ENCODE peak calls at places on chromosomes 13 and 19, in four cellular contexts. One of them, this sample, is unnamed.

GRCh38 chr13:73879346-73880020 is 254.7 kb downstream of the KLF12 start:
- DNase-seq in H9: no peak
- DNase-seq in neuronal stem cell: no peak
- DNase-seq in IMR-90: peak; percentile 16
- DNase-seq in this sample: peak; percentile 11

GRCh38 chr19:1843646-1844394 is 4.5 kb downstream of the REXO1 start:
- DNase-seq in H9: no peak
- DNase-seq in IMR-90: no peak
- DNase-seq in neuronal stem cell: no peak
- DNase-seq in this sample: no peak

GRCh38 chr19:4064073-4064550 is 2.6 kb downstream of the ZBTB7A start:
- DNase-seq in IMR-90: peak; percentile 37
- DNase-seq in H9: peak; percentile 42
- DNase-seq in neuronal stem cell: no peak
- DNase-seq in this sample: no peak

GRCh38 chr13:44810067-44810840 is 179.0 kb downstream of the NUFIP1 start:
- DNase-seq in H9: no peak
- DNase-seq in IMR-90: no peak
- DNase-seq in neuronal stem cell: no peak
- DNase-seq in this sample: no peak

GRCh38 chr19:2888739-2889224 is 11.9 kb upstream of the ZNF57 start:
- DNase-seq in H9: peak; percentile 31
- DNase-seq in IMR-90: no peak
- DNase-seq in neuronal stem cell: no peak
- DNase-seq in this sample: no peak

GRCh38 chr13:94550030-94550738 is 45.8 kb downstream of the TGDS start:
- DNase-seq in IMR-90: peak; percentile 52
- DNase-seq in neuronal stem cell: no peak
- DNase-seq in H9: no peak
- DNase-seq in this sample: no peak

GRCh38 chr13:100129605-100130004 is 40.7 kb downstream of the PCCA start:
- DNase-seq in H9: no peak
- DNase-seq in IMR-90: no peak
- DNase-seq in neuronal stem cell: no peak
- DNase-seq in this sample: no peak

GRCh38 chr13:95659500-95659899 is 15.0 kb upstream of the DZIP1 start:
- DNase-seq in IMR-90: no peak
- DNase-seq in neuronal stem cell: no peak
- DNase-seq in H9: no peak
- DNase-seq in this sample: no peak

GRCh38 chr13:108662528-108662927 is 33.1 kb downstream of the MYO16 start:
- DNase-seq in IMR-90: no peak
- DNase-seq in neuronal stem cell: no peak
- DNase-seq in H9: no peak
- DNase-seq in this sample: no peak

GRCh38 chr19:3984584-3984907 is 717 bp downstream of the EEF2 start:
- DNase-seq in IMR-90: no peak
- DNase-seq in neuronal stem cell: no peak
- DNase-seq in H9: no peak
- DNase-seq in this sample: no peak

GRCh38 chr19:49528211-49528771 is 488 bp downstream of the RCN3 start:
- DNase-seq in IMR-90: peak; percentile 30
- DNase-seq in H9: no peak
- DNase-seq in neuronal stem cell: no peak
- DNase-seq in this sample: peak; percentile 58

GRCh38 chr19:38848299-38849146 is 1.3 kb downstream of the HNRNPL start:
- DNase-seq in H9: no peak
- DNase-seq in neuronal stem cell: no peak
- DNase-seq in IMR-90: no peak
- DNase-seq in this sample: no peak

GRCh38 chr13:47005761-47006414 is 109.0 kb upstream of the HTR2A start:
- DNase-seq in IMR-90: peak; percentile 22
- DNase-seq in neuronal stem cell: no peak
- DNase-seq in H9: no peak
- DNase-seq in this sample: no peak

GRCh38 chr19:42281175-42282035 is 12.4 kb downstream of the CIC start:
- DNase-seq in IMR-90: peak; percentile 41
- DNase-seq in neuronal stem cell: peak; percentile 39
- DNase-seq in H9: peak; percentile 71
- DNase-seq in this sample: peak; percentile 52

GRCh38 chr13:75803175-75803611 is 167.1 kb downstream of the LMO7 start:
- DNase-seq in H9: peak; percentile 85
- DNase-seq in IMR-90: no peak
- DNase-seq in neuronal stem cell: no peak
- DNase-seq in this sample: no peak

GRCh38 chr13:56352901-56353300 is 787.8 kb upstream of the PRR20A start:
- DNase-seq in IMR-90: no peak
- DNase-seq in H9: no peak
- DNase-seq in neuronal stem cell: no peak
- DNase-seq in this sample: no peak

GRCh38 chr13:77136902-77137420 is 110.0 kb upstream of the FBXL3 start:
- DNase-seq in H9: no peak
- DNase-seq in neuronal stem cell: no peak
- DNase-seq in IMR-90: peak; percentile 95
- DNase-seq in this sample: peak; percentile 89

GRCh38 chr19:1016647-1017114 is 4.2 kb downstream of the TMEM259 start:
- DNase-seq in IMR-90: peak; percentile 77
- DNase-seq in H9: no peak
- DNase-seq in neuronal stem cell: no peak
- DNase-seq in this sample: peak; percentile 87

GRCh38 chr13:31053098-31053497 is 108.6 kb downstream of the HSPH1 start:
- DNase-seq in IMR-90: peak; percentile 37
- DNase-seq in neuronal stem cell: no peak
- DNase-seq in H9: no peak
- DNase-seq in this sample: peak; percentile 42

GRCh38 chr19:5719274-5719960 is 529 bp downstream of the LONP1 start:
- DNase-seq in H9: no peak
- DNase-seq in IMR-90: peak; percentile 13
- DNase-seq in neuronal stem cell: no peak
- DNase-seq in this sample: peak; percentile 61

GRCh38 chr13:44322928-44323327 is 50.7 kb upstream of the SERP2 start:
- DNase-seq in H9: no peak
- DNase-seq in IMR-90: no peak
- DNase-seq in neuronal stem cell: no peak
- DNase-seq in this sample: no peak

GRCh38 chr13:112923962-112924361 is 45.1 kb upstream of the MCF2L start:
- DNase-seq in neuronal stem cell: no peak
- DNase-seq in H9: no peak
- DNase-seq in IMR-90: no peak
- DNase-seq in this sample: no peak

GRCh38 chr19:54551293-54551692 is 22.3 kb upstream of the LILRA2 start:
- DNase-seq in neuronal stem cell: no peak
- DNase-seq in IMR-90: no peak
- DNase-seq in H9: no peak
- DNase-seq in this sample: no peak

GRCh38 chr13:54210397-54211050 is 1181.9 kb downstream of the OLFM4 start:
- DNase-seq in H9: no peak
- DNase-seq in neuronal stem cell: no peak
- DNase-seq in IMR-90: no peak
- DNase-seq in this sample: no peak

GRCh38 chr13:75830842-75831241 is 194.7 kb downstream of the LMO7 start:
- DNase-seq in H9: no peak
- DNase-seq in neuronal stem cell: no peak
- DNase-seq in IMR-90: peak; percentile 78
- DNase-seq in this sample: peak; percentile 46

GRCh38 chr13:52862358-52863206 is 14.1 kb upstream of the PCDH8 start:
- DNase-seq in neuronal stem cell: no peak
- DNase-seq in H9: peak; percentile 72
- DNase-seq in IMR-90: no peak
- DNase-seq in this sample: no peak

GRCh38 chr19:54186934-54187381 is 2.4 kb downstream of the MBOAT7 start:
- DNase-seq in neuronal stem cell: no peak
- DNase-seq in H9: peak; percentile 22
- DNase-seq in IMR-90: no peak
- DNase-seq in this sample: no peak

GRCh38 chr19:49129238-49129583 is 9.9 kb downstream of the PPFIA3 start:
- DNase-seq in H9: peak; percentile 92
- DNase-seq in IMR-90: no peak
- DNase-seq in neuronal stem cell: no peak
- DNase-seq in this sample: no peak

GRCh38 chr13:40984670-40985366 is 34.3 kb downstream of the ELF1 start:
- DNase-seq in IMR-90: no peak
- DNase-seq in neuronal stem cell: no peak
- DNase-seq in H9: no peak
- DNase-seq in this sample: peak; percentile 47

GRCh38 chr13:69947577-69947976 is 160.0 kb upstream of the ATXN8OS start:
- DNase-seq in H9: no peak
- DNase-seq in neuronal stem cell: no peak
- DNase-seq in IMR-90: no peak
- DNase-seq in this sample: no peak

GRCh38 chr13:46529509-46529908 is 23.5 kb upstream of the LRCH1 start:
- DNase-seq in IMR-90: no peak
- DNase-seq in neuronal stem cell: no peak
- DNase-seq in H9: no peak
- DNase-seq in this sample: no peak

GRCh38 chr13:112625698-112626097 is 37.7 kb upstream of the TUBGCP3 start:
- DNase-seq in neuronal stem cell: no peak
- DNase-seq in IMR-90: no peak
- DNase-seq in H9: no peak
- DNase-seq in this sample: no peak

GRCh38 chr13:32153056-32153455 is 121.5 kb downstream of the FRY start:
- DNase-seq in IMR-90: peak; percentile 88
- DNase-seq in H9: no peak
- DNase-seq in neuronal stem cell: no peak
- DNase-seq in this sample: peak; percentile 47

GRCh38 chr13:87331178-87331577 is 340.0 kb upstream of the SLITRK5 start:
- DNase-seq in IMR-90: no peak
- DNase-seq in H9: no peak
- DNase-seq in neuronal stem cell: no peak
- DNase-seq in this sample: peak; percentile 70

GRCh38 chr13:44140146-44140545 is 233.5 kb upstream of the SERP2 start:
- DNase-seq in neuronal stem cell: no peak
- DNase-seq in H9: peak; percentile 46
- DNase-seq in IMR-90: no peak
- DNase-seq in this sample: no peak

GRCh38 chr13:37326319-37326718 is 220.9 kb upstream of the CSNK1A1L start:
- DNase-seq in IMR-90: peak; percentile 37
- DNase-seq in H9: no peak
- DNase-seq in neuronal stem cell: no peak
- DNase-seq in this sample: peak; percentile 78

GRCh38 chr19:34502582-34503545 is 21.3 kb downstream of the WTIP start:
- DNase-seq in H9: no peak
- DNase-seq in neuronal stem cell: no peak
- DNase-seq in IMR-90: peak; percentile 33
- DNase-seq in this sample: peak; percentile 19

GRCh38 chr19:34499155-34499834 is 17.7 kb downstream of the WTIP start:
- DNase-seq in IMR-90: no peak
- DNase-seq in neuronal stem cell: no peak
- DNase-seq in H9: no peak
- DNase-seq in this sample: no peak

GRCh38 chr19:34503546-34504272 is 22.2 kb downstream of the WTIP start:
- DNase-seq in H9: no peak
- DNase-seq in IMR-90: no peak
- DNase-seq in neuronal stem cell: no peak
- DNase-seq in this sample: no peak

GRCh38 chr19:34500656-34501120 is 19.1 kb downstream of the WTIP start:
- DNase-seq in IMR-90: no peak
- DNase-seq in neuronal stem cell: no peak
- DNase-seq in H9: no peak
- DNase-seq in this sample: no peak

GRCh38 chr19:34501339-34502320 is 20.1 kb downstream of the WTIP start:
- DNase-seq in H9: peak; percentile 95
- DNase-seq in IMR-90: peak; percentile 86
- DNase-seq in neuronal stem cell: peak; percentile 87
- DNase-seq in this sample: peak; percentile 88
- H2BK15ac ChIP-seq in H9: no peak overlapping the region
- H2BK15ac ChIP-seq in IMR-90: no peak overlapping the region
- H2BK15ac ChIP-seq in neuronal stem cell: no peak overlapping the region
- H2BK15ac ChIP-seq in this sample: peak overlapping the region; percentile 3

GRCh38 chr19:13840751-13841338 is 36.1 kb upstream of the NANOS3 start:
- DNase-seq in neuronal stem cell: no peak
- DNase-seq in H9: no peak
- DNase-seq in IMR-90: no peak
- DNase-seq in this sample: no peak
- H3K4me2 ChIP-seq in neuronal stem cell: no peak overlapping the region
- H3K4me2 ChIP-seq in H9: no peak overlapping the region
- H3K4me2 ChIP-seq in IMR-90: peak overlapping the region; percentile 95
- H3K4me2 ChIP-seq in this sample: peak overlapping the region; percentile 93

GRCh38 chr19:16074488-16075365 is 1.6 kb upstream of the TPM4 start:
- DNase-seq in H9: no peak
- DNase-seq in IMR-90: no peak
- DNase-seq in neuronal stem cell: no peak
- DNase-seq in this sample: no peak
- H3K23ac ChIP-seq in H9: no peak overlapping the region
- H3K23ac ChIP-seq in IMR-90: peak overlapping the region; percentile 86
- H3K23ac ChIP-seq in neuronal stem cell: no peak overlapping the region
- H3K23ac ChIP-seq in this sample: no peak overlapping the region

GRCh38 chr19:50562329-50562728 is 5.9 kb downstream of the LRRC4B start:
- DNase-seq in IMR-90: no peak
- DNase-seq in H9: no peak
- DNase-seq in neuronal stem cell: no peak
- DNase-seq in this sample: no peak
- H2BK15ac ChIP-seq in IMR-90: no peak overlapping the region
- H2BK15ac ChIP-seq in H9: no peak overlapping the region
- H2BK15ac ChIP-seq in neuronal stem cell: no peak overlapping the region
- H2BK15ac ChIP-seq in this sample: no peak overlapping the region

DNA sequence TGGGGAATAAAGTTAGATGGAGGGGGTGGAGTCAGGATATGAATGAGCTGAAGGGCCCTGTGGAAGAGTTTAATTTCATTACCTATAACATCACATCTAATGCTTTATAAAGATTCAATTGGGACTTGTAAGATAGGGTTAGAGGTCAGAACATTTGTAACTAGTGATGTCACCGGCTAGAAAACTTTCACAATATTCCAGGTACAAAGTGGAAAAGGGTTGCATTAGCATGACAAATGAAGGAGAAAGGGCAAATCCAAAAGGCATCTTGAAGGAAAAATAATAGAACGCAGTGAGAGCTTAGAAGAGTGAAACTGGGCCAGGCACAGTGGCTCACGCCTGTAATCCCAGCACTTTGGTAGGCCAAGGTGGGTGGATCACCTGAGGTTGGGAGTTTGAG is 7.6 kb downstream of the MBNL2 start:
- DNase-seq in neuronal stem cell: no peak
- DNase-seq in H9: no peak
- DNase-seq in IMR-90: no peak
- DNase-seq in this sample: no peak
- H3K4me2 ChIP-seq in neuronal stem cell: no peak overlapping the region
- H3K4me2 ChIP-seq in H9: no peak overlapping the region
- H3K4me2 ChIP-seq in IMR-90: no peak overlapping the region
- H3K4me2 ChIP-seq in this sample: no peak overlapping the region

GRCh38 chr13:35599385-35599784 is 122.9 kb upstream of the MAB21L1 start:
- DNase-seq in neuronal stem cell: no peak
- DNase-seq in IMR-90: no peak
- DNase-seq in H9: no peak
- DNase-seq in this sample: peak; percentile 37

GRCh38 chr13:35598233-35598632 is 121.7 kb upstream of the MAB21L1 start:
- DNase-seq in IMR-90: no peak
- DNase-seq in H9: no peak
- DNase-seq in neuronal stem cell: no peak
- DNase-seq in this sample: no peak

GRCh38 chr13:35596299-35596698 is 119.8 kb upstream of the MAB21L1 start:
- DNase-seq in neuronal stem cell: no peak
- DNase-seq in IMR-90: no peak
- DNase-seq in H9: no peak
- DNase-seq in this sample: no peak

GRCh38 chr13:35598790-35599369 is 122.4 kb upstream of the MAB21L1 start:
- DNase-seq in neuronal stem cell: no peak
- DNase-seq in IMR-90: peak; percentile 6
- DNase-seq in H9: no peak
- DNase-seq in this sample: peak; percentile 7

GRCh38 chr13:35597451-35597850 is 121.0 kb upstream of the MAB21L1 start:
- DNase-seq in IMR-90: no peak
- DNase-seq in neuronal stem cell: no peak
- DNase-seq in H9: no peak
- DNase-seq in this sample: no peak
- H3K23ac ChIP-seq in IMR-90: no peak overlapping the region
- H3K23ac ChIP-seq in neuronal stem cell: no peak overlapping the region
- H3K23ac ChIP-seq in H9: no peak overlapping the region
- H3K23ac ChIP-seq in this sample: no peak overlapping the region